ENCODE peak calls at places on chromosome 11, in nine cellular contexts. One of them, this sample, is unnamed.

GRCh38 chr11:15720460-15720859 is 605.7 kb downstream of the INSC start:
- ATAC-seq in K562: no peak
- ATAC-seq in upper lobe of left lung: no peak
- ATAC-seq in HCT116: no peak
- ATAC-seq in heart left ventricle: peak
- ATAC-seq in body of pancreas: no peak
- ATAC-seq in right lobe of liver: no peak
- ATAC-seq in GM12878: no peak
- ATAC-seq in gastrocnemius medialis: peak
- ATAC-seq in this sample: no peak

GRCh38 chr11:34730544-34731295 is 109.8 kb downstream of the EHF start:
- ATAC-seq in K562: no peak
- ATAC-seq in upper lobe of left lung: no peak
- ATAC-seq in HCT116: no peak
- ATAC-seq in heart left ventricle: no peak
- ATAC-seq in body of pancreas: no peak
- ATAC-seq in right lobe of liver: no peak
- ATAC-seq in GM12878: no peak
- ATAC-seq in gastrocnemius medialis: no peak
- ATAC-seq in this sample: no peak

GRCh38 chr11:25755918-25756584 is 575.9 kb upstream of the ANO3 start:
- ATAC-seq in K562: no peak
- ATAC-seq in upper lobe of left lung: no peak
- ATAC-seq in HCT116: no peak
- ATAC-seq in heart left ventricle: no peak
- ATAC-seq in body of pancreas: no peak
- ATAC-seq in right lobe of liver: no peak
- ATAC-seq in GM12878: no peak
- ATAC-seq in gastrocnemius medialis: no peak
- ATAC-seq in this sample: no peak

GRCh38 chr11:11857769-11858168 is 16.0 kb downstream of the USP47 start:
- ATAC-seq in K562: peak
- ATAC-seq in upper lobe of left lung: no peak
- ATAC-seq in HCT116: no peak
- ATAC-seq in heart left ventricle: no peak
- ATAC-seq in body of pancreas: peak
- ATAC-seq in right lobe of liver: peak
- ATAC-seq in GM12878: no peak
- ATAC-seq in gastrocnemius medialis: no peak
- ATAC-seq in this sample: no peak

GRCh38 chr11:2311456-2312201 is 9.8 kb downstream of the TSPAN32 start:
- ATAC-seq in K562: peak
- ATAC-seq in upper lobe of left lung: no peak
- ATAC-seq in HCT116: no peak
- ATAC-seq in heart left ventricle: no peak
- ATAC-seq in body of pancreas: no peak
- ATAC-seq in right lobe of liver: no peak
- ATAC-seq in GM12878: no peak
- ATAC-seq in gastrocnemius medialis: no peak
- ATAC-seq in this sample: no peak

GRCh38 chr11:61004037-61004641 is 32.7 kb downstream of the CD6 start:
- ATAC-seq in K562: no peak
- ATAC-seq in upper lobe of left lung: peak
- ATAC-seq in HCT116: no peak
- ATAC-seq in heart left ventricle: no peak
- ATAC-seq in body of pancreas: no peak
- ATAC-seq in right lobe of liver: no peak
- ATAC-seq in GM12878: no peak
- ATAC-seq in gastrocnemius medialis: no peak
- ATAC-seq in this sample: no peak

GRCh38 chr11:119461250-119461963 is 38.4 kb upstream of the THY1 start:
- ATAC-seq in K562: peak
- ATAC-seq in upper lobe of left lung: peak
- ATAC-seq in HCT116: no peak
- ATAC-seq in heart left ventricle: no peak
- ATAC-seq in body of pancreas: no peak
- ATAC-seq in right lobe of liver: no peak
- ATAC-seq in GM12878: no peak
- ATAC-seq in gastrocnemius medialis: no peak
- ATAC-seq in this sample: no peak

GRCh38 chr11:110435780-110436717 is 6.3 kb downstream of the FDX1 start:
- ATAC-seq in K562: peak
- ATAC-seq in upper lobe of left lung: peak
- ATAC-seq in HCT116: no peak
- ATAC-seq in heart left ventricle: peak
- ATAC-seq in body of pancreas: peak
- ATAC-seq in right lobe of liver: peak
- ATAC-seq in GM12878: peak
- ATAC-seq in gastrocnemius medialis: peak
- ATAC-seq in this sample: no peak

GRCh38 chr11:119699227-119699626 is 29.8 kb downstream of the NECTIN1 start:
- ATAC-seq in K562: peak
- ATAC-seq in upper lobe of left lung: peak
- ATAC-seq in HCT116: no peak
- ATAC-seq in heart left ventricle: peak
- ATAC-seq in body of pancreas: peak
- ATAC-seq in right lobe of liver: peak
- ATAC-seq in GM12878: no peak
- ATAC-seq in gastrocnemius medialis: peak
- ATAC-seq in this sample: peak

GRCh38 chr11:92443109-92443508 is 218.5 kb downstream of the FAT3 start:
- ATAC-seq in K562: no peak
- ATAC-seq in upper lobe of left lung: no peak
- ATAC-seq in HCT116: no peak
- ATAC-seq in heart left ventricle: peak
- ATAC-seq in body of pancreas: no peak
- ATAC-seq in right lobe of liver: no peak
- ATAC-seq in GM12878: no peak
- ATAC-seq in gastrocnemius medialis: no peak
- ATAC-seq in this sample: no peak

GRCh38 chr11:70490208-70490607 is 91.9 kb downstream of the CTTN start:
- ATAC-seq in K562: no peak
- ATAC-seq in upper lobe of left lung: no peak
- ATAC-seq in HCT116: no peak
- ATAC-seq in heart left ventricle: no peak
- ATAC-seq in body of pancreas: no peak
- ATAC-seq in right lobe of liver: no peak
- ATAC-seq in GM12878: peak
- ATAC-seq in gastrocnemius medialis: no peak
- ATAC-seq in this sample: no peak

GRCh38 chr11:34165786-34166557 is 60.5 kb downstream of the NAT10 start:
- ATAC-seq in K562: peak
- ATAC-seq in upper lobe of left lung: no peak
- ATAC-seq in HCT116: peak
- ATAC-seq in heart left ventricle: peak
- ATAC-seq in body of pancreas: no peak
- ATAC-seq in right lobe of liver: no peak
- ATAC-seq in GM12878: no peak
- ATAC-seq in gastrocnemius medialis: no peak
- ATAC-seq in this sample: no peak

GRCh38 chr11:65646921-65647701 is 9.2 kb downstream of the SIPA1 start:
- ATAC-seq in K562: no peak
- ATAC-seq in upper lobe of left lung: peak
- ATAC-seq in HCT116: peak
- ATAC-seq in heart left ventricle: peak
- ATAC-seq in body of pancreas: peak
- ATAC-seq in right lobe of liver: peak
- ATAC-seq in GM12878: no peak
- ATAC-seq in gastrocnemius medialis: no peak
- ATAC-seq in this sample: peak

GRCh38 chr11:96524475-96524874 is 134.7 kb downstream of the JRKL start:
- ATAC-seq in K562: no peak
- ATAC-seq in upper lobe of left lung: no peak
- ATAC-seq in HCT116: no peak
- ATAC-seq in heart left ventricle: no peak
- ATAC-seq in body of pancreas: no peak
- ATAC-seq in right lobe of liver: no peak
- ATAC-seq in GM12878: no peak
- ATAC-seq in gastrocnemius medialis: no peak
- ATAC-seq in this sample: no peak
- TF ChIP-seq CTCF in K562: no peak
- TF ChIP-seq CTCF in upper lobe of left lung: no peak
- TF ChIP-seq CTCF in HCT116: no peak
- TF ChIP-seq CTCF in heart left ventricle: no peak
- TF ChIP-seq CTCF in body of pancreas: no peak
- TF ChIP-seq CTCF in right lobe of liver: no peak
- TF ChIP-seq CTCF in GM12878: peak
- TF ChIP-seq CTCF in gastrocnemius medialis: no peak
- TF ChIP-seq CTCF in this sample: no peak

GRCh38 chr11:32892355-32893090 is at the start of gene QSER1:
- ATAC-seq in K562: peak
- ATAC-seq in upper lobe of left lung: peak
- ATAC-seq in HCT116: peak
- ATAC-seq in heart left ventricle: peak
- ATAC-seq in body of pancreas: peak
- ATAC-seq in right lobe of liver: peak
- ATAC-seq in GM12878: peak
- ATAC-seq in gastrocnemius medialis: peak
- ATAC-seq in this sample: peak
- TF ChIP-seq POLR2A in K562: peak
- TF ChIP-seq POLR2A in upper lobe of left lung: peak
- TF ChIP-seq POLR2A in HCT116: peak
- TF ChIP-seq POLR2A in heart left ventricle: peak
- TF ChIP-seq POLR2A in body of pancreas: peak
- TF ChIP-seq POLR2A in right lobe of liver: peak
- TF ChIP-seq POLR2A in GM12878: peak
- TF ChIP-seq POLR2A in gastrocnemius medialis: peak
- TF ChIP-seq POLR2A in this sample: peak

GRCh38 chr11:124762077-124762623 is at the start of gene ESAM:
- ATAC-seq in K562: peak
- ATAC-seq in upper lobe of left lung: peak
- ATAC-seq in HCT116: peak
- ATAC-seq in heart left ventricle: peak
- ATAC-seq in body of pancreas: peak
- ATAC-seq in right lobe of liver: peak
- ATAC-seq in GM12878: peak
- ATAC-seq in gastrocnemius medialis: no peak
- ATAC-seq in this sample: no peak
- TF ChIP-seq CTCF in K562: no peak
- TF ChIP-seq CTCF in upper lobe of left lung: no peak
- TF ChIP-seq CTCF in HCT116: no peak
- TF ChIP-seq CTCF in heart left ventricle: no peak
- TF ChIP-seq CTCF in body of pancreas: no peak
- TF ChIP-seq CTCF in right lobe of liver: no peak
- TF ChIP-seq CTCF in GM12878: no peak
- TF ChIP-seq CTCF in gastrocnemius medialis: no peak
- TF ChIP-seq CTCF in this sample: no peak

GRCh38 chr11:56013805-56014204 is 13.6 kb upstream of the OR5AS1 start:
- ATAC-seq in K562: no peak
- ATAC-seq in upper lobe of left lung: no peak
- ATAC-seq in HCT116: no peak
- ATAC-seq in heart left ventricle: no peak
- ATAC-seq in body of pancreas: no peak
- ATAC-seq in right lobe of liver: no peak
- ATAC-seq in GM12878: peak
- ATAC-seq in gastrocnemius medialis: no peak
- ATAC-seq in this sample: no peak
- TF ChIP-seq POLR2A in K562: no peak
- TF ChIP-seq POLR2A in upper lobe of left lung: no peak
- TF ChIP-seq POLR2A in HCT116: no peak
- TF ChIP-seq POLR2A in heart left ventricle: no peak
- TF ChIP-seq POLR2A in body of pancreas: no peak
- TF ChIP-seq POLR2A in right lobe of liver: no peak
- TF ChIP-seq POLR2A in GM12878: no peak
- TF ChIP-seq POLR2A in gastrocnemius medialis: no peak
- TF ChIP-seq POLR2A in this sample: no peak

GRCh38 chr11:113885897-113886296 is 10.5 kb upstream of the USP28 start:
- ATAC-seq in K562: no peak
- ATAC-seq in upper lobe of left lung: no peak
- ATAC-seq in HCT116: no peak
- ATAC-seq in heart left ventricle: no peak
- ATAC-seq in body of pancreas: no peak
- ATAC-seq in right lobe of liver: no peak
- ATAC-seq in GM12878: no peak
- ATAC-seq in gastrocnemius medialis: no peak
- ATAC-seq in this sample: no peak
- TF ChIP-seq CTCF in K562: no peak
- TF ChIP-seq CTCF in upper lobe of left lung: no peak
- TF ChIP-seq CTCF in HCT116: no peak
- TF ChIP-seq CTCF in heart left ventricle: no peak
- TF ChIP-seq CTCF in body of pancreas: no peak
- TF ChIP-seq CTCF in right lobe of liver: no peak
- TF ChIP-seq CTCF in GM12878: no peak
- TF ChIP-seq CTCF in gastrocnemius medialis: no peak
- TF ChIP-seq CTCF in this sample: no peak

GRCh38 chr11:115471367-115471766 is 32.8 kb downstream of the CADM1 start:
- ATAC-seq in K562: no peak
- ATAC-seq in upper lobe of left lung: peak
- ATAC-seq in HCT116: no peak
- ATAC-seq in heart left ventricle: peak
- ATAC-seq in body of pancreas: no peak
- ATAC-seq in right lobe of liver: peak
- ATAC-seq in GM12878: peak
- ATAC-seq in gastrocnemius medialis: no peak
- ATAC-seq in this sample: no peak
- TF ChIP-seq POLR2A in K562: no peak
- TF ChIP-seq POLR2A in upper lobe of left lung: no peak
- TF ChIP-seq POLR2A in HCT116: no peak
- TF ChIP-seq POLR2A in heart left ventricle: no peak
- TF ChIP-seq POLR2A in body of pancreas: no peak
- TF ChIP-seq POLR2A in right lobe of liver: no peak
- TF ChIP-seq POLR2A in GM12878: no peak
- TF ChIP-seq POLR2A in gastrocnemius medialis: no peak
- TF ChIP-seq POLR2A in this sample: no peak

GRCh38 chr11:77473801-77474508 is at the start of gene PAK1:
- ATAC-seq in K562: peak
- ATAC-seq in upper lobe of left lung: peak
- ATAC-seq in HCT116: peak
- ATAC-seq in heart left ventricle: peak
- ATAC-seq in body of pancreas: peak
- ATAC-seq in right lobe of liver: peak
- ATAC-seq in GM12878: peak
- ATAC-seq in gastrocnemius medialis: peak
- ATAC-seq in this sample: peak
- TF ChIP-seq CTCF in K562: no peak
- TF ChIP-seq CTCF in upper lobe of left lung: no peak
- TF ChIP-seq CTCF in HCT116: peak
- TF ChIP-seq CTCF in heart left ventricle: no peak
- TF ChIP-seq CTCF in body of pancreas: peak
- TF ChIP-seq CTCF in right lobe of liver: no peak
- TF ChIP-seq CTCF in GM12878: peak
- TF ChIP-seq CTCF in gastrocnemius medialis: no peak
- TF ChIP-seq CTCF in this sample: peak

GRCh38 chr11:64241430-64242153 is 697 bp downstream of the FKBP2 start:
- ATAC-seq in K562: peak
- ATAC-seq in upper lobe of left lung: peak
- ATAC-seq in HCT116: peak
- ATAC-seq in heart left ventricle: peak
- ATAC-seq in body of pancreas: no peak
- ATAC-seq in right lobe of liver: peak
- ATAC-seq in GM12878: peak
- ATAC-seq in gastrocnemius medialis: peak
- ATAC-seq in this sample: peak
- TF ChIP-seq POLR2A in K562: peak
- TF ChIP-seq POLR2A in upper lobe of left lung: peak
- TF ChIP-seq POLR2A in HCT116: peak
- TF ChIP-seq POLR2A in heart left ventricle: peak
- TF ChIP-seq POLR2A in body of pancreas: peak
- TF ChIP-seq POLR2A in right lobe of liver: peak
- TF ChIP-seq POLR2A in GM12878: peak
- TF ChIP-seq POLR2A in gastrocnemius medialis: peak
- TF ChIP-seq POLR2A in this sample: peak

This sample was measured in gastroesophageal sphincter.